ENCODE peak calls at places on chromosomes 11 and 22, in six cellular contexts. C, G, E, O, I and K are unnamed samples. For H3K36me3 and H3K4me1, the result is how much of the 10 kb centered on the place peaks cover.

GRCh38 chr22:49589811-49590210 is 237.9 kb downstream of the BRD1 start:
- DNase-seq in I (no peak), C (no peak), E (peak), G (peak), O (no peak), K (no peak)

GRCh38 chr22:28137036-28137435 is 218.0 kb upstream of the PITPNB start:
- DNase-seq in C (no peak), I (no peak), O (no peak), E (no peak), G (no peak), K (no peak)

GRCh38 chr11:75384438-75385080 is 14.8 kb upstream of the RPS3 start:
- DNase-seq in E (peak), G (no peak), O (peak), I (peak), C (peak), K (peak)

GRCh38 chr11:12324585-12324984 is 52.8 kb upstream of the PARVA start:
- DNase-seq in O (no peak), G (no peak), E (no peak), I (no peak), C (no peak), K (no peak)

GRCh38 chr11:33605703-33606102 is 94.9 kb downstream of the C11orf91 start:
- DNase-seq in C (no peak), O (no peak), I (no peak), G (no peak), E (no peak), K (no peak)

GRCh38 chr11:117832511-117832910 is 8.0 kb upstream of the FXYD2 start:
- DNase-seq in G (no peak), I (peak), E (no peak), O (no peak), C (no peak), K (no peak)

GRCh38 chr11:110711776-110712642 is at the start of gene ARHGAP20:
- DNase-seq in C (no peak), O (peak), G (no peak), E (peak), I (peak), K (peak)

GRCh38 chr11:4156571-4156970 is 62.0 kb downstream of the RRM1 start:
- DNase-seq in C (no peak), G (no peak), I (no peak), O (no peak), E (no peak), K (no peak)

GRCh38 chr11:32290783-32291182 is 144.6 kb downstream of the WT1 start:
- DNase-seq in G (no peak), C (no peak), O (peak), E (no peak), I (no peak), K (no peak)

GRCh38 chr11:4459470-4459869 is 10.4 kb downstream of the OR52K2 start:
- DNase-seq in G (no peak), O (peak), C (no peak), I (no peak), E (no peak), K (no peak)

GRCh38 chr11:29263971-29264682 is 752.7 kb downstream of the KCNA4 start:
- DNase-seq in C (no peak), G (no peak), O (no peak), I (no peak), E (no peak), K (peak)

GRCh38 chr11:86629070-86629706 is 43.2 kb downstream of the ME3 start:
- DNase-seq in G (no peak), E (no peak), O (no peak), C (no peak), I (peak), K (no peak)

GRCh38 chr22:49473286-49473685 is 354.4 kb downstream of the BRD1 start:
- DNase-seq in E (no peak), G (no peak), I (no peak), O (no peak), C (no peak), K (no peak)

GRCh38 chr22:45657701-45658100 is 13.9 kb upstream of the ATXN10 start:
- DNase-seq in E (no peak), O (no peak), C (no peak), G (no peak), I (no peak), K (no peak)

GRCh38 chr11:1303196-1303821 is 6.1 kb downstream of the TOLLIP start:
- DNase-seq in G (no peak), O (peak), I (no peak), C (peak), E (peak), K (peak)

GRCh38 chr11:39932996-39933395 is 1526.5 kb downstream of the LRRC4C start:
- DNase-seq in G (no peak), I (no peak), C (no peak), O (no peak), E (no peak), K (no peak)

GRCh38 chr11:123475478-123475877 is 45.4 kb downstream of the GRAMD1B start:
- DNase-seq in G (no peak), O (no peak), E (no peak), I (no peak), C (no peak), K (peak)

GRCh38 chr11:76314741-76315090 is 66.2 kb downstream of the THAP12 start:
- DNase-seq in C (no peak), E (no peak), O (peak), I (no peak), G (no peak), K (peak)

GRCh38 chr22:35313311-35314121 is 13.8 kb downstream of the TOM1 start:
- DNase-seq in O (peak), C (peak), I (peak), G (no peak), E (peak), K (peak)

GRCh38 chr22:50573491-50574382 is 4.5 kb downstream of the CPT1B start:
- DNase-seq in C (no peak), I (no peak), G (no peak), O (no peak), E (no peak), K (no peak)

GRCh38 chr11:115462004-115462541 is 42.1 kb downstream of the CADM1 start:
- DNase-seq in C (no peak), G (no peak), O (no peak), E (no peak), I (no peak), K (no peak)

GRCh38 chr22:41099036-41099435 is 6.6 kb downstream of the EP300 start:
- DNase-seq in G (no peak), O (no peak), I (no peak), C (no peak), E (no peak), K (no peak)

GRCh38 chr22:41092847-41093371 is 517 bp downstream of the EP300 start:
- DNase-seq in C (peak), G (no peak), I (no peak), O (peak), E (peak), K (peak)

GRCh38 chr22:41096841-41097240 is 4.4 kb downstream of the EP300 start:
- DNase-seq in O (no peak), I (no peak), G (no peak), C (no peak), E (no peak), K (peak)

GRCh38 chr22:41094036-41094435 is 1.6 kb downstream of the EP300 start:
- DNase-seq in E (no peak), C (no peak), I (no peak), O (peak), G (no peak), K (peak)

DNA sequence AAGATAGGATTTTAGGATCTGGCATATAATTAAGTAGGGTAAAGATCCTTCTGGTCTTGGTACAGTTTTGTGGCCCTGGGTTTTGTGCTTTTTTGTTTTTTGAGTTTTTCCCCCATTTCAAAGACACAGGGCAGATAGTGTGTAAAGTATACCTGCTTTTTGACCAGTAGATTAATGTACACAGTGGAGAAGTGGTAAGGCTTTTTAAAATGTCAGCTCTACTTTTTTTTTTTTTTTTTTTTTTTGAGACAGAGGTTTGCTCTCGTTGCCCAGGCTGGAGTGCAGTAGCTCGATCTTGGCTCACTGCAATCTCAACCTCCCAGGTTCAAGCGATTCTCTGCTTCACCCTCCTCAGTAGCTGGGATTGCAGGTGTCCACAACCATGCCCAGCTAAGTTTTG is 4.0 kb downstream of the EP300 start:
- DNase-seq in O (no peak), I (no peak), C (no peak), G (no peak), E (no peak), K (no peak)
- H3K36me3 ChIP-seq in O (under half), I (under half), C (under half), G (under half), E (under half), K (under half)

GRCh38 chr11:92332986-92333385 is 108.4 kb downstream of the FAT3 start:
- DNase-seq in C (no peak), I (no peak), E (no peak), G (no peak), O (no peak), K (no peak)
- H3K4me1 ChIP-seq in C (under half), I (under half), E (under half), G (under half), O (under half), K (under half)

DNA sequence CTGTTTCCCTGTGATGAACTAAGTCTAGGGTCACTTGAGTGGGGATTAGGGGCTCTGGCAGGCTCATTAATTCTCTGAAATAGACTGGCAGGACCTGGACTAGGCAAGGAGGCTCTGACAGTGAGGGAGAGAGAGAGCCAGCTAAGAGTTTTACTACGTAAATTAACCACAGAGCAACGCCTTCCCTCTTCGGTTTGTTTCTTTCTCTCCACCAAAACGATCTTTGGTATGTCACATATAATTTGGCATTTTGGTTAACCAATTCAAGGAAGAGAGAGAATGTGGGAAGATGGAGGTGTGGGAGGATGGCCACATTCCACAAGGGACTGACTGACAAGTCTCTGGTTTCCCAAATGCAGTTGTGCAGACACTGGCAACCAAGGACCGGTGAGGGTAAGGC is 27.9 kb downstream of the ATG16L2 start:
- DNase-seq in I (no peak), C (no peak), E (no peak), G (no peak), O (no peak), K (no peak)
- H3K36me3 ChIP-seq in I (under half), C (under half), E (half or more), G (under half), O (under half), K (under half)

GRCh38 chr22:39078329-39078728 is 1.3 kb downstream of the APOBEC3G start:
- DNase-seq in O (no peak), G (no peak), I (no peak), C (no peak), E (no peak), K (no peak)
- H3K4me1 ChIP-seq in O (under half), G (under half), I (under half), C (under half), E (under half), K (under half)

DNA sequence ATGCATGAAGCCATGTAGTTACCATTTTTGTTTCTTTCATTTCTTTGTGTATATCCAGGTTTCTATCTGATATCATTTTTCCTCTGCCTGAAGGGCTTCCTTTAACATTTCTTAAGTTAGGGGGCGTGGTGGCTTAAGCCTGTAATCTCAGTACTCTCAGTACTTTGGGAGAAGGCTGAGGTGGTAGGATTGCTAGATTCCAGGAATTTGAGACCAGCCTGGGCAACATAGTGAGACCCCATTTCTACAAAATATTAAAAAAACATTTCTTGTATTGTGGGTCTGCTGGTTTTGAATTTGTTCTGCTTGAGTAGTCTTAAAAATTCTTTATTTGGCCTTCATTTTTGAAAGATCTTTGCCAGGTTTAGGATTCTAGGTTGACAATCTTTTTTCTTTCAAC is 5.5 kb upstream of the PACS1 start:
- DNase-seq in G (no peak), O (no peak), E (no peak), I (no peak), C (no peak), K (no peak)
- H3K36me3 ChIP-seq in G (half or more), O (half or more), E (half or more), I (half or more), C (half or more), K (half or more)

DNA sequence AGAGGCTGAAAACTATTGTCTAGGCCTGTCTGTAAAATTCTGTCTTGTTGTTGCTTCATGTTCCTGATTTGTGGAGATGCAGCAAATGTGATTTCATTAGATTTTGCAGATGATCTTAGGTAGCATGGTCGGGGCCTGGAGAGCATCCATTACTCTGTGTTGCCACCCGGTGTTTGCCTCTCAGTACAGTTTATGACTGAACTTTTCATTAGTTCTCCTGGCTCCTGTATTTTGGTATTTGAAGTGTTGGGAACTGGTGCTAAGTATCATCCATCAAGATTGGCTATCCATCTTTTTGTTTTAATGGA is 7.7 kb downstream of the YWHAH start:
- DNase-seq in C (no peak), G (no peak), I (no peak), O (no peak), E (no peak), K (no peak)
- H3K4me1 ChIP-seq in C (under half), G (under half), I (half or more), O (under half), E (half or more), K (half or more)

GRCh38 chr11:2977113-2977512 is 15.0 kb downstream of the NAP1L4 start:
- DNase-seq in O (no peak), G (no peak), C (no peak), I (no peak), E (no peak), K (no peak)
- H3K36me3 ChIP-seq in O (under half), G (half or more), C (under half), I (half or more), E (half or more), K (half or more)

GRCh38 chr22:19890502-19891349 is 36.1 kb upstream of the GNB1L start:
- DNase-seq in G (no peak), E (no peak), C (no peak), O (no peak), I (no peak), K (no peak)
- H3K4me1 ChIP-seq in G (under half), E (under half), C (under half), O (half or more), I (under half), K (under half)

GRCh38 chr11:9151631-9152030 is 60.2 kb upstream of the SCUBE2 start:
- DNase-seq in E (no peak), I (no peak), O (no peak), G (no peak), C (no peak), K (no peak)
- H3K36me3 ChIP-seq in E (half or more), I (half or more), O (under half), G (under half), C (under half), K (half or more)

DNA sequence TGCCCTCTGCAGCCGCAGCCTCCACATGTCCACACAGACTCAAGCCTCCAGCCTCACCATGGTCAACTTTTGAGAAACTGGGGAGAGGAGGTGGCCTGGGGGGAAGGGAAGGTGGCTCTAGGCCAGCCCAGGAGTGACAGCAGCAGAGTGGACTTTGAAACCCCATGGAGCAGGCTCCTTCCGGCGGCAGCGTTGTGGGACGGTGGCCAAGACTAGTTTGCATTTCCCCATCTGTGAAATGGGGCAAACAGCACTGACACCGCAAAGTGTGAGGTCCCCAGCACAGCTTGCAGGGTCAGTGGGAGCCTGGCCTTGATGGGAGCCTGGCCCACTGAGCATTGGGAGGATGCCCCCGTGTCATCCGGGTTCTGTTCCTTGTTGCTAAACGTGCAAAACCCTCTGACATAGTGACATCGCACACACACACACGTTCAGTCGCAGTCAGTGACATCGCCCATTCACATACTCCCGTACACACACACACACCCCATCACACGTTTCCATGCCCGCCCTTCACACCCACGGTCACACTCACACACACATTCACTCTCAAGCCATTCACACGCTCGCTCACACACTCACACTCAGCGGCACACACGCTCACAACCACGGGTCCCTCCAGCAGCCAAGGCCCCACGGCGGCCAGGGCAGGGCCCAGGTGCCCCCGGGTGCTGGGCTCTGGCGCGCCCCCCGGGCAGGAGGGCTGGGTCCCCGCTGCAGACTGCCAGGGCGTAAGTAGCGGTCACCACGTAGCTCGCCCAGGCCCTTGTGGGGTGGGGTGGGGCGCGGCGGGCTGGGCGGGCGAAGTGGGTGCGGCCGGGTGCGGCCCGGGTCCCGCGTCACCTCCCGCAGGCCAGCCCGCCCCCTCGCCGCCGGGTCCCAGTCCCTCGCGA is 578 bp downstream of the CYB5R3 start:
- DNase-seq in I (peak), C (peak), O (peak), E (peak), G (no peak), K (peak)
- H3K4me1 ChIP-seq in I (half or more), C (under half), O (under half), E (under half), G (under half), K (half or more)